ENCODE peak calls at places on chromosomes 7 and 10, in ten cellular contexts. S is activated naive CD4-positive, alpha-beta T cell treated with anti-CD3 and anti-CD28 coated beads, Interleukin-2, amount 50 U/mL, for 16 hours; Y is astrocyte; U is lung; E is stimulated activated CD4-positive, alpha-beta T cell treated with anti-CD3 and anti-CD28 coated beads, Interleukin-2, amount 100 ng/mL, for 48 hours; P is right cardiac atrium; F is sigmoid colon; I is AG09319; W is right lobe of liver; O is psoas muscle. D is an unnamed sample.
A peak's percentile ranks its signal among the peaks of the same experiment; 100 is the strongest.

GRCh38 chr10:92760609-92761008 is 70.9 kb downstream of the HHEX start:
- DNase-seq in S (no peak), Y (peak; percentile 42), U (no peak), E (no peak), P (no peak), F (no peak), I (peak; percentile 46), W (no peak), O (no peak), D (no peak)

GRCh38 chr7:140696679-140697446 is at the start of gene NDUFB2:
- DNase-seq in S (peak; percentile 95), Y (peak; percentile 73), U (peak; percentile 79), E (peak; percentile 54), P (peak; percentile 83), F (peak; percentile 90), I (peak; percentile 23), W (peak; percentile 89), O (peak; percentile 82), D (peak; percentile 90)

GRCh38 chr10:72353963-72354355 is 760 bp downstream of the DNAJB12 start:
- DNase-seq in S (no peak), Y (peak; percentile 12), U (no peak), E (no peak), P (peak; percentile 75), F (no peak), I (no peak), W (peak; percentile 68), O (peak; percentile 43), D (no peak)

GRCh38 chr10:69861251-69862240 is 59.8 kb downstream of the COL13A1 start:
- DNase-seq in S (no peak), Y (peak; percentile 89), U (no peak), E (no peak), P (no peak), F (no peak), I (peak; percentile 70), W (no peak), O (no peak), D (no peak)

GRCh38 chr7:8365499-8366110 is 67.8 kb upstream of the NXPH1 start:
- DNase-seq in S (no peak), Y (no peak), U (no peak), E (no peak), P (no peak), F (no peak), I (no peak), W (no peak), O (no peak), D (no peak)

GRCh38 chr10:132375116-132375794 is 21.7 kb upstream of the PWWP2B start:
- DNase-seq in S (no peak), Y (no peak), U (peak; percentile 68), E (no peak), P (no peak), F (peak; percentile 46), I (no peak), W (no peak), O (peak; percentile 3), D (no peak)

GRCh38 chr10:112628951-112629604 is 182.1 kb downstream of the VTI1A start:
- DNase-seq in S (no peak), Y (no peak), U (no peak), E (no peak), P (no peak), F (no peak), I (no peak), W (no peak), O (no peak), D (no peak)

GRCh38 chr7:127208351-127208750 is 44.4 kb downstream of the GRM8 start:
- DNase-seq in S (no peak), Y (no peak), U (no peak), E (no peak), P (no peak), F (no peak), I (no peak), W (no peak), O (no peak), D (no peak)

GRCh38 chr7:70316745-70317144 is 718.5 kb downstream of the AUTS2 start:
- DNase-seq in S (no peak), Y (no peak), U (no peak), E (no peak), P (no peak), F (no peak), I (no peak), W (no peak), O (no peak), D (peak; percentile 60)

GRCh38 chr10:58291538-58292174 is 22.7 kb downstream of the CISD1 start:
- DNase-seq in S (peak; percentile 21), Y (peak; percentile 30), U (no peak), E (no peak), P (no peak), F (no peak), I (no peak), W (no peak), O (no peak), D (peak; percentile 49)

GRCh38 chr10:122112021-122112616 is 123.2 kb downstream of the TACC2 start:
- DNase-seq in S (no peak), Y (no peak), U (no peak), E (no peak), P (no peak), F (no peak), I (no peak), W (no peak), O (no peak), D (no peak)

GRCh38 chr7:27163776-27164380 is 1.5 kb downstream of the HOXA9 start:
- DNase-seq in S (no peak), Y (no peak), U (no peak), E (no peak), P (no peak), F (peak; percentile 67), I (no peak), W (no peak), O (no peak), D (no peak)

GRCh38 chr10:24453404-24453830 is 244.5 kb downstream of the KIAA1217 start:
- DNase-seq in S (no peak), Y (peak; percentile 32), U (no peak), E (no peak), P (no peak), F (no peak), I (no peak), W (no peak), O (no peak), D (no peak)

GRCh38 chr10:62194924-62195674 is 73.5 kb downstream of the RTKN2 start:
- DNase-seq in S (no peak), Y (no peak), U (no peak), E (no peak), P (no peak), F (no peak), I (no peak), W (no peak), O (no peak), D (no peak)

GRCh38 chr10:114970515-114970914 is 32.5 kb downstream of the TRUB1 start:
- DNase-seq in S (no peak), Y (no peak), U (no peak), E (no peak), P (no peak), F (no peak), I (no peak), W (no peak), O (no peak), D (no peak)

D was measured in CD4-positive, alpha-beta memory T cell.